ENCODE peak calls at places on chromosome 9, in seven cellular contexts. One of them, this sample, is unnamed.

GRCh38 chr9:134350416-134350994 is 24.2 kb downstream of the RXRA start:
- DNase-seq in heart right ventricle: no peak
- DNase-seq in epithelial cell of esophagus: no peak
- DNase-seq in cardiac muscle cell: no peak
- DNase-seq in endothelial cell: no peak
- DNase-seq in upper lobe of left lung: no peak
- DNase-seq in hepatocyte: no peak
- DNase-seq in this sample: no peak

GRCh38 chr9:93130861-93131481 is 3.1 kb downstream of the NINJ1 start:
- DNase-seq in hepatocyte: no peak
- DNase-seq in upper lobe of left lung: peak; percentile 58
- DNase-seq in heart right ventricle: peak; percentile 54
- DNase-seq in endothelial cell: peak; percentile 59
- DNase-seq in epithelial cell of esophagus: no peak
- DNase-seq in cardiac muscle cell: no peak
- DNase-seq in this sample: no peak

GRCh38 chr9:90219548-90220118 is 423.0 kb downstream of the DIRAS2 start:
- DNase-seq in epithelial cell of esophagus: no peak
- DNase-seq in hepatocyte: peak; percentile 50
- DNase-seq in upper lobe of left lung: peak; percentile 41
- DNase-seq in cardiac muscle cell: no peak
- DNase-seq in endothelial cell: peak; percentile 62
- DNase-seq in heart right ventricle: peak; percentile 20
- DNase-seq in this sample: no peak

GRCh38 chr9:124489974-124490373 is 17.2 kb downstream of the NR5A1 start:
- DNase-seq in hepatocyte: no peak
- DNase-seq in cardiac muscle cell: no peak
- DNase-seq in epithelial cell of esophagus: no peak
- DNase-seq in upper lobe of left lung: no peak
- DNase-seq in endothelial cell: no peak
- DNase-seq in heart right ventricle: no peak
- DNase-seq in this sample: no peak

GRCh38 chr9:123344273-123345096 is 11.5 kb upstream of the CRB2 start:
- DNase-seq in epithelial cell of esophagus: no peak
- DNase-seq in hepatocyte: no peak
- DNase-seq in upper lobe of left lung: no peak
- DNase-seq in heart right ventricle: no peak
- DNase-seq in cardiac muscle cell: no peak
- DNase-seq in endothelial cell: no peak
- DNase-seq in this sample: no peak

GRCh38 chr9:11868795-11869194 is 824.4 kb upstream of the TYRP1 start:
- DNase-seq in upper lobe of left lung: no peak
- DNase-seq in endothelial cell: no peak
- DNase-seq in cardiac muscle cell: no peak
- DNase-seq in hepatocyte: no peak
- DNase-seq in heart right ventricle: no peak
- DNase-seq in epithelial cell of esophagus: no peak
- DNase-seq in this sample: no peak

GRCh38 chr9:9003184-9003583 is 1203.6 kb upstream of the DMAC1 start:
- DNase-seq in endothelial cell: peak; percentile 8
- DNase-seq in heart right ventricle: no peak
- DNase-seq in upper lobe of left lung: no peak
- DNase-seq in hepatocyte: peak; percentile 42
- DNase-seq in epithelial cell of esophagus: peak; percentile 1
- DNase-seq in cardiac muscle cell: peak; percentile 5
- DNase-seq in this sample: no peak

GRCh38 chr9:86600977-86601376 is 246.8 kb upstream of the TUT7 start:
- DNase-seq in hepatocyte: no peak
- DNase-seq in heart right ventricle: no peak
- DNase-seq in upper lobe of left lung: no peak
- DNase-seq in cardiac muscle cell: no peak
- DNase-seq in epithelial cell of esophagus: no peak
- DNase-seq in endothelial cell: no peak
- DNase-seq in this sample: no peak

GRCh38 chr9:107043886-107044285 is 180.9 kb downstream of the ZNF462 start:
- DNase-seq in epithelial cell of esophagus: no peak
- DNase-seq in cardiac muscle cell: no peak
- DNase-seq in upper lobe of left lung: no peak
- DNase-seq in heart right ventricle: peak; percentile 18
- DNase-seq in hepatocyte: no peak
- DNase-seq in endothelial cell: no peak
- DNase-seq in this sample: no peak

GRCh38 chr9:7735311-7735710 is 64.3 kb downstream of the DMAC1 start:
- DNase-seq in heart right ventricle: no peak
- DNase-seq in hepatocyte: no peak
- DNase-seq in upper lobe of left lung: no peak
- DNase-seq in endothelial cell: no peak
- DNase-seq in epithelial cell of esophagus: no peak
- DNase-seq in cardiac muscle cell: no peak
- DNase-seq in this sample: no peak

GRCh38 chr9:89453452-89453851 is 44.5 kb downstream of the SEMA4D start:
- DNase-seq in hepatocyte: no peak
- DNase-seq in heart right ventricle: no peak
- DNase-seq in cardiac muscle cell: no peak
- DNase-seq in upper lobe of left lung: no peak
- DNase-seq in epithelial cell of esophagus: no peak
- DNase-seq in endothelial cell: no peak
- DNase-seq in this sample: no peak

GRCh38 chr9:110714314-110714713 is 45.7 kb downstream of the MUSK start:
- DNase-seq in epithelial cell of esophagus: no peak
- DNase-seq in cardiac muscle cell: no peak
- DNase-seq in heart right ventricle: no peak
- DNase-seq in endothelial cell: no peak
- DNase-seq in upper lobe of left lung: peak; percentile 24
- DNase-seq in hepatocyte: peak; percentile 18
- DNase-seq in this sample: no peak

GRCh38 chr9:89461302-89461701 is 36.6 kb downstream of the SEMA4D start:
- DNase-seq in epithelial cell of esophagus: no peak
- DNase-seq in endothelial cell: no peak
- DNase-seq in upper lobe of left lung: no peak
- DNase-seq in hepatocyte: no peak
- DNase-seq in cardiac muscle cell: peak; percentile 81
- DNase-seq in heart right ventricle: no peak
- DNase-seq in this sample: no peak

GRCh38 chr9:98862936-98863335 is 55.5 kb downstream of the GALNT12 start:
- DNase-seq in endothelial cell: no peak
- DNase-seq in hepatocyte: no peak
- DNase-seq in epithelial cell of esophagus: no peak
- DNase-seq in heart right ventricle: no peak
- DNase-seq in upper lobe of left lung: no peak
- DNase-seq in cardiac muscle cell: no peak
- DNase-seq in this sample: no peak

GRCh38 chr9:77475641-77476473 is 172.3 kb downstream of the GNA14 start:
- DNase-seq in endothelial cell: no peak
- DNase-seq in epithelial cell of esophagus: no peak
- DNase-seq in upper lobe of left lung: no peak
- DNase-seq in hepatocyte: no peak
- DNase-seq in cardiac muscle cell: peak; percentile 70
- DNase-seq in heart right ventricle: no peak
- DNase-seq in this sample: no peak
- TF ChIP-seq CTCF in endothelial cell: no peak
- TF ChIP-seq CTCF in epithelial cell of esophagus: no peak
- TF ChIP-seq CTCF in upper lobe of left lung: no peak
- TF ChIP-seq CTCF in hepatocyte: no peak
- TF ChIP-seq CTCF in cardiac muscle cell: no peak
- TF ChIP-seq CTCF in heart right ventricle: no peak
- TF ChIP-seq CTCF in this sample: no peak

DNA sequence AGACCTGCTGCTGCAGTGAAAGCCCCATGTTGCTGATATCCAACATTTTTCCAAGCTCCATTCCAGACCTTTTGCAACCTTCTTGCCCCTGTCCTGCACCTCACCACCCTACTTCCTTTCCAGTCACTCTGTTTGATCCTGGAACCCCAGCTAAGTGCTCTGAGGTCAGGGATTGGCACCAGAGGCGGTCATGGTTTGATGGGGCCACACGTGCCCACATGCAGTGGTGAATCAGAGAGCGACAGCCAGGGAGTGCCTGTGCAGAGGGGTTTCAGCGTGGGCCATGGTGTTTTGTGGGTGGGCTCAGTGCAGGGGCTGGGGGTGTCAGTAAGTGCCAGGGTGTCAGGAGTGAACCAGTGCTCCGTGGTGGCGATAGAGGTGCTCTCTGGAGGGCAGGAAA is 7.2 kb downstream of the TPM2 start:
- DNase-seq in cardiac muscle cell: no peak
- DNase-seq in hepatocyte: no peak
- DNase-seq in upper lobe of left lung: no peak
- DNase-seq in epithelial cell of esophagus: no peak
- DNase-seq in heart right ventricle: no peak
- DNase-seq in endothelial cell: no peak
- DNase-seq in this sample: no peak
- TF ChIP-seq CTCF in cardiac muscle cell: no peak
- TF ChIP-seq CTCF in hepatocyte: no peak
- TF ChIP-seq CTCF in upper lobe of left lung: no peak
- TF ChIP-seq CTCF in epithelial cell of esophagus: no peak
- TF ChIP-seq CTCF in heart right ventricle: no peak
- TF ChIP-seq CTCF in endothelial cell: no peak
- TF ChIP-seq CTCF in this sample: no peak

GRCh38 chr9:38707885-38708640 is 11.9 kb downstream of the FAM240B start:
- DNase-seq in epithelial cell of esophagus: peak; percentile 32
- DNase-seq in cardiac muscle cell: no peak
- DNase-seq in endothelial cell: no peak
- DNase-seq in upper lobe of left lung: no peak
- DNase-seq in heart right ventricle: no peak
- DNase-seq in hepatocyte: no peak
- DNase-seq in this sample: no peak
- TF ChIP-seq CTCF in epithelial cell of esophagus: peak; percentile 43
- TF ChIP-seq CTCF in cardiac muscle cell: peak; percentile 27
- TF ChIP-seq CTCF in endothelial cell: peak; percentile 36
- TF ChIP-seq CTCF in upper lobe of left lung: no peak
- TF ChIP-seq CTCF in heart right ventricle: no peak
- TF ChIP-seq CTCF in hepatocyte: no peak
- TF ChIP-seq CTCF in this sample: no peak

GRCh38 chr9:87883990-87884389 is 1.3 kb downstream of the SPATA31E1 start:
- DNase-seq in cardiac muscle cell: no peak
- DNase-seq in hepatocyte: no peak
- DNase-seq in endothelial cell: peak; percentile 38
- DNase-seq in upper lobe of left lung: no peak
- DNase-seq in epithelial cell of esophagus: no peak
- DNase-seq in heart right ventricle: no peak
- DNase-seq in this sample: no peak
- TF ChIP-seq CTCF in cardiac muscle cell: peak; percentile 20
- TF ChIP-seq CTCF in hepatocyte: peak; percentile 19
- TF ChIP-seq CTCF in endothelial cell: no peak
- TF ChIP-seq CTCF in upper lobe of left lung: no peak
- TF ChIP-seq CTCF in epithelial cell of esophagus: no peak
- TF ChIP-seq CTCF in heart right ventricle: no peak
- TF ChIP-seq CTCF in this sample: no peak

DNA sequence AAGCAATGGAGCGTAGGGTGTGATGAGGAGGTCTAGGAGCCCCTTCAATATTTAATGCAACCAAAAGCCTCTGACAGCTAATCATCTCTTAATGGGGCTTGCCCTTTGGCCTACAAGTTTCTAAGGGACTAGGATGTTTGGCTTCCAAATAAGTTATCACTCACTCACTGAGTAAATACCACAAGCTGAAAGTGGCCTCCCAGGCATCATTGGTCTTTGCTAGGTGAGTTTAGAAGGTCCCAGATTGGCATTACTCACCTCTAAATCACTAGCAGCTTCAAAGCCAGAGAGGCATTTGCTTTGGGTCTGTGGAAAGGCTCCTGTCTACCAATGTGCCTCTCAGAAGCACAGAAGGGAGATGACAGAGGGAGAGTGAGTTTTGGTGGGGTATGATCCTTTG is 344.2 kb downstream of the NTRK2 start:
- DNase-seq in heart right ventricle: no peak
- DNase-seq in hepatocyte: no peak
- DNase-seq in cardiac muscle cell: no peak
- DNase-seq in endothelial cell: no peak
- DNase-seq in epithelial cell of esophagus: peak; percentile 32
- DNase-seq in upper lobe of left lung: no peak
- DNase-seq in this sample: no peak
- TF ChIP-seq CTCF in heart right ventricle: no peak
- TF ChIP-seq CTCF in hepatocyte: no peak
- TF ChIP-seq CTCF in cardiac muscle cell: no peak
- TF ChIP-seq CTCF in endothelial cell: no peak
- TF ChIP-seq CTCF in epithelial cell of esophagus: no peak
- TF ChIP-seq CTCF in upper lobe of left lung: no peak
- TF ChIP-seq CTCF in this sample: no peak

DNA sequence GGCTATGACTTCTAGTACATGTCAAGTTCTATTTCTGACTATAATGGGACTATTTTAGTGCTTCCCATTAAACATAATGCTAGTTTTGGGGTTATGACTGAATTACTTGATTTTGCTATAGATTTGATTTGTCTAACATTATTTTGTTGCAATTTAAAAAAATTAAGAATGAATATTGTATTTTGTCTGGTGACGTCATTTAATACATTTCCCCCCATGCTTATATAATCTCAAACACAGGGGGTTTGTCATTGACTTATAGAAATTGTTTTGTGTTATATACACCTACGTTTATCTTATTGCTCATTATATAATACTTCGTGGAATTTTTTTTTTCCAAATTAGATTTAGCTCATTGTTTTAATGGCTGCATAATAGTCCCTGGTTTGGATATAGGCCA is 270.3 kb upstream of the VLDLR start:
- DNase-seq in heart right ventricle: no peak
- DNase-seq in hepatocyte: no peak
- DNase-seq in epithelial cell of esophagus: no peak
- DNase-seq in upper lobe of left lung: no peak
- DNase-seq in cardiac muscle cell: no peak
- DNase-seq in endothelial cell: no peak
- DNase-seq in this sample: no peak
- TF ChIP-seq CTCF in heart right ventricle: no peak
- TF ChIP-seq CTCF in hepatocyte: no peak
- TF ChIP-seq CTCF in epithelial cell of esophagus: no peak
- TF ChIP-seq CTCF in upper lobe of left lung: no peak
- TF ChIP-seq CTCF in cardiac muscle cell: no peak
- TF ChIP-seq CTCF in endothelial cell: no peak
- TF ChIP-seq CTCF in this sample: no peak

DNA sequence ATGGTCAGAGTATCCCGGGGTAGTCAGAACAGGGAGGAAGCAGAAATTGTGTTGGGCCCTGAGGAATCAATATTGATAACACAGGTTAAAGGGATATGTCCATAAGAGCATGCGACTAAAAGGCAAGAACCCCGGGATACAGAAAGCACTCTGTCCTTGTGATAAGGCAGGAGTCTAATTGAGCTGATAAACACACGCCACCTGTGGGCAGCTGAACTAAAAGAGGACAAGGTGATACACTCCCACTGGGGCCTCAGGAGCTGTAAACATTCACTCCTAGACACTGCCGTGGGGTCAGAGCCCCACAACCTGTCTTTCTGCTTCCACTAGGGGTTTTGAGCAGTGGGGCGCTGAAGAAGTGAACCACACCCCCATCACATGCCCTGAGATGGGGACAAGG is 144.7 kb upstream of the MPDZ start:
- DNase-seq in hepatocyte: peak; percentile 8
- DNase-seq in epithelial cell of esophagus: no peak
- DNase-seq in endothelial cell: no peak
- DNase-seq in upper lobe of left lung: no peak
- DNase-seq in cardiac muscle cell: no peak
- DNase-seq in heart right ventricle: no peak
- DNase-seq in this sample: no peak
- TF ChIP-seq CTCF in hepatocyte: no peak
- TF ChIP-seq CTCF in epithelial cell of esophagus: no peak
- TF ChIP-seq CTCF in endothelial cell: no peak
- TF ChIP-seq CTCF in upper lobe of left lung: no peak
- TF ChIP-seq CTCF in cardiac muscle cell: no peak
- TF ChIP-seq CTCF in heart right ventricle: no peak
- TF ChIP-seq CTCF in this sample: no peak